ENCODE peak calls at places on chromosomes 4 and X, in four cellular contexts. Q is SK-N-SH, R is HepG2, C is K562. T is an unnamed sample.

GRCh38 chr4:40196260-40196659 is 571 bp upstream of the RHOH start:
- DNase-seq in Q (no peak), R (no peak), C (no peak), T (no peak)

GRCh38 chr4:113745724-113746123 is 15.8 kb downstream of the CAMK2D start:
- DNase-seq in Q (no peak), R (no peak), C (no peak), T (no peak)

GRCh38 chr4:39521253-39521908 is 5.9 kb downstream of the UGDH start:
- DNase-seq in Q (peak; percentile 61), R (no peak), C (no peak), T (no peak)

GRCh38 chr4:153115322-153116100 is 88.7 kb upstream of the TRIM2 start:
- DNase-seq in Q (no peak), R (peak; percentile 11), C (no peak), T (peak; percentile 52)

GRCh38 chrX:24494544-24495113 is 29.5 kb downstream of the PDK3 start:
- DNase-seq in Q (no peak), R (peak; percentile 75), C (no peak), T (peak; percentile 74)

GRCh38 chr4:186481998-186482790 is 73.2 kb downstream of the MTNR1A start:
- DNase-seq in Q (no peak), R (no peak), C (no peak), T (no peak)

GRCh38 chrX:75132672-75133071 is 23.4 kb downstream of the ABCB7 start:
- DNase-seq in Q (no peak), R (no peak), C (no peak), T (no peak)

GRCh38 chr4:155906554-155907247 is 3.2 kb downstream of the TDO2 start:
- DNase-seq in Q (no peak), R (no peak), C (no peak), T (no peak)

GRCh38 chrX:38929966-38930421 is 128.7 kb downstream of the MID1IP1 start:
- DNase-seq in Q (no peak), R (no peak), C (peak; percentile 8), T (no peak)

GRCh38 chr4:176967586-176967985 is 174.9 kb upstream of the VEGFC start:
- DNase-seq in Q (no peak), R (no peak), C (no peak), T (no peak)

GRCh38 chr4:26197018-26197779 is 123.6 kb upstream of the RBPJ start:
- DNase-seq in Q (no peak), R (no peak), C (peak; percentile 12), T (peak; percentile 6)

GRCh38 chrX:150357790-150358189 is 5.3 kb upstream of the MAMLD1 start:
- DNase-seq in Q (no peak), R (no peak), C (no peak), T (no peak)

GRCh38 chr4:129043523-129043922 is 49.8 kb downstream of the SCLT1 start:
- DNase-seq in Q (no peak), R (peak; percentile 7), C (peak; percentile 5), T (peak; percentile 6)

GRCh38 chrX:43615677-43616076 is 40.4 kb upstream of the MAOA start:
- DNase-seq in Q (no peak), R (no peak), C (no peak), T (no peak)

GRCh38 chrX:7068939-7069367 is 78.6 kb upstream of the STS start:
- DNase-seq in Q (peak; percentile 65), R (no peak), C (no peak), T (no peak)

GRCh38 chr4:16573181-16573580 is 325.3 kb downstream of the LDB2 start:
- DNase-seq in Q (no peak), R (no peak), C (no peak), T (no peak)

GRCh38 chr4:158787718-158788441 is 19.1 kb downstream of the FNIP2 start:
- DNase-seq in Q (no peak), R (no peak), C (peak; percentile 79), T (no peak)

GRCh38 chr4:123444298-123444731 is 47.7 kb downstream of the SPRY1 start:
- DNase-seq in Q (no peak), R (peak; percentile 93), C (peak; percentile 72), T (no peak)

DNA sequence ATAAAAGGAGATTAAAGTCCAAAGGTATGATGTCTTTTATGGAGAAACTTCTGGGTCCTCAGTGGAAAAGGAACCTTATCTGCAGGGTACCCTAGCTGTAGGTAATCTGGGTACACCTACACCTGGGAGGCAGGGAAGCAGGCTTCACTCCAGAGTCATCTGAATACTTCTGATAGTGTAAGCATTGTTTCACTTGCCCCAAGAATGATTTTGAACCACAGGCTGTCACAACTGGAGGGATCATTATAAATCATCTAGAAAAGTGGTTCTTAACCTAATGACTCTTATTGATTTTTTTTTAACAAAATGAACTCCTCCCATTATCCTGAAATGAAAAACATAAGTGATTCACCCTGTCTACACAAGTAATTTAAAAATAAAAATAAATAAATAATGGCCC is 44.0 kb upstream of the STK26 start:
- DNase-seq in Q (no peak), R (no peak), C (no peak), T (no peak)
- H3K4me2 ChIP-seq in Q (no peak overlapping the region), R (no peak overlapping the region), C (no peak overlapping the region), T (no peak overlapping the region)

GRCh38 chr4:6105311-6105911 is 87.2 kb upstream of the C4orf50 start:
- DNase-seq in Q (no peak), R (no peak), C (no peak), T (no peak)
- TF ChIP-seq MAX in Q (no peak), R (no peak), C (no peak), T (no peak)

DNA sequence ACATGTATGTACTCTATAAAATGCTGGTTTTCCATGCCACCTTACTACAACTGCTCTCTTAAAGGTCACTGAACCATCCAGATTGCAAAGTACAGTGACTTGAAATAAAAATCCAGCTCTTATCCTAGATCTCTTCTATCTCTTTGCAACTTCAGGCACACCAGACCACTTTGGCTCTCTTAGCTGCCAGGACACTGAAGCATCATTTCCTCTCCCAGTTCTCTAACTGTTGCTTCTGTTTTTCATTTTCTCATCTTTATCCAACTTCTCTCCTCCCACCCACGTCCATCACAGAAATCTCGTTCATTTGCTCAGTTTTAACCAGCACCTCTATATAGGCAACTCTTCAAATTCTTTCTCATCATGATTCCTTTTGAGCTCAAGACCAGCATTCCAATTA is 74.3 kb downstream of the METTL14 start:
- DNase-seq in Q (no peak), R (no peak), C (no peak), T (no peak)
- H3K4me2 ChIP-seq in Q (peak overlapping the region; percentile 29), R (no peak overlapping the region), C (no peak overlapping the region), T (no peak overlapping the region)

GRCh38 chr4:19227701-19228100 is 1024.0 kb upstream of the SLIT2 start:
- DNase-seq in Q (no peak), R (no peak), C (no peak), T (no peak)
- TF ChIP-seq MAX in Q (no peak), R (no peak), C (no peak), T (no peak)

GRCh38 chrX:63884821-63885790 is 100.1 kb upstream of the ARHGEF9 start:
- DNase-seq in Q (no peak), R (no peak), C (no peak), T (no peak)

DNA sequence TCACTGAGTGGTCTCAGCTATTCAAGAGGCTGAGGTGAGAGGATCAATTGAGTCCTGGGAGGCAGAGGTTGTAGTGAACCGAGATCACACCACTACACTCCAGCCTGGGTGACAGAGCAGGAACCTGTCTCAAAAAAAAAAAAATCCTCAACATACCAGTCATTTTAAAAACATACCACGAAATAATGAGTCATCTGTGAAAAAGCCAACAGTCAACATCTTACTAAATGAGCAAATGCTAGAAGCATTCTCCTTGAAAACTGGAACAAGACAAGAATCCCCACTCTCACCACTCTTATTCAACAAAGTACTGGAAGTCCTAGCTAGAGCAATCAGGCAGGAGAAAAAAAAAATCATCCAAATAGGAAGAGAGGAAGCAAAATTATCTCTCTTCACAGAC is 104.0 kb upstream of the ARHGEF9 start:
- DNase-seq in Q (no peak), R (no peak), C (no peak), T (no peak)
- H3K4me2 ChIP-seq in Q (no peak overlapping the region), R (no peak overlapping the region), C (no peak overlapping the region), T (no peak overlapping the region)

GRCh38 chr4:6892909-6893202 is 16.8 kb upstream of the TBC1D14 start:
- DNase-seq in Q (no peak), R (no peak), C (no peak), T (no peak)

GRCh38 chr4:6894528-6895498 is 14.8 kb upstream of the TBC1D14 start:
- DNase-seq in Q (no peak), R (no peak), C (no peak), T (no peak)

GRCh38 chr4:6892190-6892908 is 17.3 kb upstream of the TBC1D14 start:
- DNase-seq in Q (no peak), R (peak; percentile 94), C (peak; percentile 93), T (peak; percentile 58)

GRCh38 chr4:6894086-6894478 is 15.5 kb upstream of the TBC1D14 start:
- DNase-seq in Q (no peak), R (no peak), C (no peak), T (no peak)

GRCh38 chr4:6893449-6894085 is 16.1 kb upstream of the TBC1D14 start:
- DNase-seq in Q (no peak), R (peak; percentile 99), C (peak; percentile 68), T (peak; percentile 52)
- TF ChIP-seq MAX in Q (no peak), R (peak; percentile 99), C (peak; percentile 72), T (peak; percentile 88)

GRCh38 chr4:119841361-119841760 is 212.8 kb upstream of the PDE5A start:
- DNase-seq in Q (no peak), R (no peak), C (no peak), T (no peak)

GRCh38 chr4:119834901-119835300 is 206.3 kb upstream of the PDE5A start:
- DNase-seq in Q (no peak), R (no peak), C (no peak), T (no peak)

GRCh38 chr4:119833611-119834010 is 205.0 kb upstream of the PDE5A start:
- DNase-seq in Q (no peak), R (no peak), C (no peak), T (no peak)

GRCh38 chr4:119832731-119833233 is 204.2 kb upstream of the PDE5A start:
- DNase-seq in Q (no peak), R (no peak), C (no peak), T (no peak)

DNA sequence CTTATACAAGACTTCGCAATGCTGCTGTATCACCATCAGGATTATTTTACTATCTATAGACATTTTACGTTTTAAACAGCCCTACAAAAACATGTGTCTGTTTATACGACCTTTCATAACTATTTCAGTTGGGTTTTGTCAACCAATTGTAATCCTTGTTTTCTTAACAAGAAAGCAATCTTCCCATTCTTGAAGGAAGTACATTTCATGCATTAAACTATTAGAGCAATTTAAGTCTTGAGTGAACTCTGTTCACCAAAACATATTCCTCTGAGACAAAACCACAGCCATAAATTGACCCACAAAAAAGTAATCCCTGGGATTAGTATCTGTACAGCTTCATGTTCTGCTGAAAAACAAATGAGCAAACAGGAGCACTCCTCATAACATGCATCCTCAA is 206.9 kb upstream of the PDE5A start:
- DNase-seq in Q (no peak), R (no peak), C (no peak), T (no peak)
- H3K4me2 ChIP-seq in Q (no peak overlapping the region), R (no peak overlapping the region), C (no peak overlapping the region), T (no peak overlapping the region)

DNA sequence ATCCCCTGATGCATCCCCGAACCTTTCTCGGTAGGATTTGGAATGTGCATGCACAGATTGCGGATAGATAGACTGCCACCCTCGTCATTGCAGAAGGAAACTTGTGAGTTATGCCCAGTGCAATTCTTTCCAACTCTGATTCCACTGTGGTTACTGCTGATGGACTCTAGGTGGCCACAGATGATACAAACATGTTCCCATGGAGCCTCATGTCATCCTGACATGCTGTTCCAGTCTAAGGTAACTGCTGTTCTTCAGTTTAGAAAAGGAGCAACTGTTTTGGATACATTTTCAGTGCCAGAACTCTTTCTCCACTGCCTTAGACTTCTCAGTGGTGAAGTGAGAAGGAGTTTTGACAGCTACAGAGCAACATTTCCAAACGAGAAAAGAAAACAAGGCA is 9.0 kb upstream of the VCX3B start:
- DNase-seq in Q (no peak), R (no peak), C (no peak), T (no peak)
- TF ChIP-seq MAX in Q (no peak), R (no peak), C (no peak), T (no peak)